ENCODE peak calls at places on chromosomes 4 and X, in four cellular contexts. W, F, B and S are unnamed samples.

GRCh38 chrX:112641449-112641848 is 38.3 kb downstream of the LHFPL1 start:
- DNase-seq in W (no peak), F (no peak), B (no peak), S (no peak)

GRCh38 chrX:50432760-50433377 is 37.8 kb downstream of the DGKK start:
- DNase-seq in W (peak; percentile 67), F (no peak), B (no peak), S (no peak)

GRCh38 chr4:105050896-105051295 is 95.8 kb upstream of the TET2 start:
- DNase-seq in F (no peak), B (no peak), W (no peak), S (peak; percentile 55)

GRCh38 chrX:82692991-82693390 is 815.1 kb upstream of the POU3F4 start:
- DNase-seq in B (no peak), F (no peak), W (no peak), S (no peak)

GRCh38 chr4:59247032-59247431 is 1953.1 kb upstream of the ADGRL3 start:
- DNase-seq in F (no peak), W (no peak), B (peak; percentile 1), S (peak; percentile 20)

GRCh38 chr4:3387943-3388348 is 53.8 kb upstream of the HGFAC start:
- DNase-seq in W (no peak), F (peak; percentile 57), B (peak; percentile 84), S (peak; percentile 69)

GRCh38 chr4:80197132-80197573 is at the start of gene PRDM8:
- DNase-seq in B (peak; percentile 39), W (peak; percentile 78), F (no peak), S (peak; percentile 51)

GRCh38 chr4:73208376-73208775 is 50.2 kb downstream of the ANKRD17 start:
- DNase-seq in W (no peak), B (peak; percentile 54), F (no peak), S (peak; percentile 37)

GRCh38 chr4:104749062-104749461 is 254.4 kb upstream of the CXXC4 start:
- DNase-seq in B (no peak), F (no peak), W (no peak), S (no peak)

GRCh38 chrX:154058207-154058997 is 38.7 kb upstream of the IRAK1 start:
- DNase-seq in F (no peak), B (no peak), W (no peak), S (no peak)

GRCh38 chr4:129326810-129327209 is 230.9 kb downstream of the C4orf33 start:
- DNase-seq in B (no peak), F (no peak), W (no peak), S (peak; percentile 42)

GRCh38 chrX:15790766-15791380 is 589 bp downstream of the ZRSR2 start:
- DNase-seq in W (no peak), F (no peak), B (no peak), S (no peak)

GRCh38 chr4:8297141-8297601 is 27.6 kb downstream of the HTRA3 start:
- DNase-seq in W (no peak), B (no peak), F (no peak), S (no peak)

GRCh38 chr4:157282019-157282418 is 61.5 kb downstream of the GRIA2 start:
- DNase-seq in W (no peak), F (no peak), B (no peak), S (no peak)

GRCh38 chr4:157290622-157291021 is 70.1 kb downstream of the GRIA2 start:
- DNase-seq in B (no peak), F (no peak), W (no peak), S (no peak)

GRCh38 chr4:157291071-157291470 is 70.5 kb downstream of the GRIA2 start:
- DNase-seq in B (no peak), F (no peak), W (peak; percentile 14), S (no peak)

GRCh38 chr4:157287445-157287844 is 66.9 kb downstream of the GRIA2 start:
- DNase-seq in W (no peak), F (no peak), B (no peak), S (no peak)
- H3K9me3 ChIP-seq in W (no peaks in the 10 kb centered on the region), F (no peaks in the 10 kb centered on the region), B (no peaks in the 10 kb centered on the region), S (no peaks in the 10 kb centered on the region)

GRCh38 chr4:49217492-49217891 is 231.4 kb downstream of the CWH43 start:
- DNase-seq in B (no peak), F (no peak), W (no peak), S (no peak)
- H3K9me3 ChIP-seq in B (no peaks in the 10 kb centered on the region), F (no peaks in the 10 kb centered on the region), W (peaks cover 21% of the 10 kb centered on the region), S (no peaks in the 10 kb centered on the region)

GRCh38 chrX:78429172-78429571 is 101.8 kb upstream of the CYSLTR1 start:
- DNase-seq in W (no peak), B (no peak), F (no peak), S (no peak)
- H3K9me3 ChIP-seq in W (peaks cover 9% of the 10 kb centered on the region), B (peaks cover 3% of the 10 kb centered on the region), F (no peaks in the 10 kb centered on the region), S (peaks cover 3% of the 10 kb centered on the region)

GRCh38 chr4:206054-206453 is 81.8 kb downstream of the ZNF718 start:
- DNase-seq in B (no peak), W (no peak), F (no peak), S (no peak)
- H3K9me3 ChIP-seq in B (peaks cover 52% of the 10 kb centered on the region), W (peaks cover 12% of the 10 kb centered on the region), F (no peaks in the 10 kb centered on the region), S (peaks cover 21% of the 10 kb centered on the region)

DNA sequence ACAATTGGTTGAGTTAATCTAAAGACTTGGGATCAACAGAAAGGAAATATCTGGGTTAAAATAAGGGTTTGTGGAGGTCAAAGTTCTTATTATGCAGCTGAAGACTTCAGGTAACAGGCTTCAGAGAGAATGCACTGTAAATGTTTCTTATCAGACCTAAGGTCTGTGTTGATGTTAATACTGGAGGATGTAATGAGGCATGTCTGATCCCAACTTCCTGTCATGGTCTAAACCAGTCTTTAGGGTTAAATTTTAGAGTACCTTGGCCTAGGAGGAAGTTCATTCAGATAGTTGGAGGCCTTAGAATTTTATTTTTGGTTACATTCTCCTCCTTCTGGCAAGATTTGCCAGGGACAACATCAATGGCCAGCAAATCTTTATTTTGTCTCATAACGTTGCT is 72.1 kb upstream of the GC start:
- DNase-seq in F (no peak), W (no peak), B (no peak), S (no peak)
- H3K9me3 ChIP-seq in F (no peaks in the 10 kb centered on the region), W (peaks cover 11% of the 10 kb centered on the region), B (peaks cover 15% of the 10 kb centered on the region), S (peaks cover 16% of the 10 kb centered on the region)

GRCh38 chrX:144333429-144333828 is 449.6 kb downstream of the UBE2NL start:
- DNase-seq in W (no peak), F (no peak), B (no peak), S (no peak)

GRCh38 chrX:144334577-144334976 is 450.7 kb downstream of the UBE2NL start:
- DNase-seq in B (peak; percentile 1), F (no peak), W (peak; percentile 2), S (no peak)

DNA sequence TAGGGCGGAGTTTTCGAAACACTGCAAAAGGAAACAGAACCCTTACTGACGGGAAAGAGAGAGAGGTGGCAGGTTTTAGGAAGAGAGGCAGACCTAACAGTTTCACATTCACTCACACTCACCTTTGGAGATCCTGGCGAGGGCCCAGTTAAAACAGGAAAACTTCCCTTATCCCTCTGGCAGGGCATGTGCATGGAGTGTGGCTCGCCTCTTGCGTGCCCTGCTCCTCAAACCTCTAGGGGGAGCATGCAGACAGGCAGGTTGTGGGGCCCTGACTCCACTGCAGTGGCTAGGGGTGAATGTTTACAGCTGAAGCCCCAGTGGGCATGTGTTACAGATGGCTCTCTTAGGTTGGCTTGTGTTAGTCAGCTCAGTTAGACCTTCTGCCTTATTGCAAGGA is 451.5 kb downstream of the UBE2NL start:
- DNase-seq in B (no peak), W (peak; percentile 4), F (no peak), S (no peak)
- H3K9me3 ChIP-seq in B (peaks cover 5% of the 10 kb centered on the region), W (no peaks in the 10 kb centered on the region), F (no peaks in the 10 kb centered on the region), S (no peaks in the 10 kb centered on the region)